ENCODE peak calls at places on chromosomes 2 and 18, in five cellular contexts. One of them, this sample, is unnamed. For H3K4me1, the result is how much of the 10 kb centered on the place peaks cover.

GRCh38 chr18:35296079-35296478 is 6.0 kb upstream of the ZSCAN30 start:
- DNase-seq in H9: no peak
- DNase-seq in lower lobe of right lung: no peak
- DNase-seq in neural progenitor cell: no peak
- DNase-seq in adrenal gland: no peak
- DNase-seq in this sample: no peak

GRCh38 chr2:75130171-75130570 is 69.1 kb downstream of the TACR1 start:
- DNase-seq in H9: peak
- DNase-seq in lower lobe of right lung: no peak
- DNase-seq in neural progenitor cell: no peak
- DNase-seq in adrenal gland: no peak
- DNase-seq in this sample: no peak

GRCh38 chr2:213021971-213022899 is 129.2 kb downstream of the IKZF2 start:
- DNase-seq in H9: no peak
- DNase-seq in lower lobe of right lung: no peak
- DNase-seq in neural progenitor cell: no peak
- DNase-seq in adrenal gland: no peak
- DNase-seq in this sample: no peak

GRCh38 chr2:237213325-237214040 is 127.8 kb downstream of the COPS8 start:
- DNase-seq in H9: peak
- DNase-seq in lower lobe of right lung: no peak
- DNase-seq in neural progenitor cell: no peak
- DNase-seq in adrenal gland: peak
- DNase-seq in this sample: peak

GRCh38 chr2:8094571-8094970 is 587.3 kb upstream of the ID2 start:
- DNase-seq in H9: no peak
- DNase-seq in lower lobe of right lung: no peak
- DNase-seq in neural progenitor cell: no peak
- DNase-seq in adrenal gland: no peak
- DNase-seq in this sample: no peak

GRCh38 chr18:33870059-33870458 is 292.0 kb downstream of the ASXL3 start:
- DNase-seq in H9: no peak
- DNase-seq in lower lobe of right lung: no peak
- DNase-seq in neural progenitor cell: no peak
- DNase-seq in adrenal gland: no peak
- DNase-seq in this sample: no peak

GRCh38 chr2:239385096-239386000 is 15.5 kb downstream of the HDAC4 start:
- DNase-seq in H9: no peak
- DNase-seq in lower lobe of right lung: peak
- DNase-seq in neural progenitor cell: no peak
- DNase-seq in adrenal gland: no peak
- DNase-seq in this sample: no peak

GRCh38 chr2:131027566-131028528 is 65.4 kb downstream of the FAM168B start:
- DNase-seq in H9: no peak
- DNase-seq in lower lobe of right lung: peak
- DNase-seq in neural progenitor cell: no peak
- DNase-seq in adrenal gland: no peak
- DNase-seq in this sample: no peak

GRCh38 chr2:176115883-176116813 is at the start of gene HOXD10:
- DNase-seq in H9: peak
- DNase-seq in lower lobe of right lung: no peak
- DNase-seq in neural progenitor cell: peak
- DNase-seq in adrenal gland: no peak
- DNase-seq in this sample: no peak

GRCh38 chr2:239157766-239158165 is 243.1 kb downstream of the HDAC4 start:
- DNase-seq in H9: peak
- DNase-seq in lower lobe of right lung: peak
- DNase-seq in neural progenitor cell: peak
- DNase-seq in adrenal gland: peak
- DNase-seq in this sample: peak

GRCh38 chr2:230865766-230866703 is 1.3 kb downstream of the ITM2C start:
- DNase-seq in H9: peak
- DNase-seq in lower lobe of right lung: no peak
- DNase-seq in neural progenitor cell: peak
- DNase-seq in adrenal gland: no peak
- DNase-seq in this sample: no peak

DNA sequence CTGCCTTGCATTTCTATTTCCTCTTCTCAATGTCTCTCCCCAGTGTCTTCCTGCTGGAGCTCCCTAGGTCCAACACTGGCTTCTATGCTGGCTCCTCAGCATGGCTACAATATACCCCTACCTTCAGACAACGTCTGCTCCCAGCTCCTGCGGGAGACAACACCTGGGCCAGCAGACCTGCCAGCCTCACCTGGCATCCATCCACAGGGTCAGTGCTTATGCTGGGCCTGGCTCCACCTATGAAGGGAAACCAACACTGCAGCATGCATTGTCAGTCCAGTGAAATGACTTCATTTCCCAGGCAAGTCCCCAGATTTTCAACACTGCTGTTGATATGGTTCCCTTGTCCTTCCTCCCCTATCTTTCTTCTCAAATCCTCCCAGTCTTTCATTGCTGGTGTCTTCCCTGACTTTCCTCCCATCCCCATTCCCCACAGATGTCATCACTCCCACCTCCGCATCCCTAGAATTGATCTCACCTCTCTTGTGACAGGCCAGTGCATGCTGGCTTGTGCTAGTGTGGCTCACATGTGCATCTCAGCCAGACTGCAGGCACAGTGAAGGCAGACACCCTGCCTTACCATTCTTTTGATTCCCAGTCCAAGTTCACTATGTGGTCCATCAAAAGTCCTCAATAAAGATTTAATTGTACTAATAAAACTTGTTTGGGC is 98.0 kb downstream of the MYO5B start:
- DNase-seq in H9: no peak
- DNase-seq in lower lobe of right lung: no peak
- DNase-seq in neural progenitor cell: no peak
- DNase-seq in adrenal gland: no peak
- DNase-seq in this sample: no peak
- H3K4me1 ChIP-seq in H9: under half
- H3K4me1 ChIP-seq in lower lobe of right lung: under half
- H3K4me1 ChIP-seq in neural progenitor cell: under half
- H3K4me1 ChIP-seq in adrenal gland: under half
- H3K4me1 ChIP-seq in this sample: under half

GRCh38 chr18:26471027-26471426 is 77.3 kb downstream of the KCTD1 start:
- DNase-seq in H9: no peak
- DNase-seq in lower lobe of right lung: no peak
- DNase-seq in neural progenitor cell: no peak
- DNase-seq in adrenal gland: no peak
- DNase-seq in this sample: no peak
- TF ChIP-seq CTCF in H9: no peak
- TF ChIP-seq CTCF in lower lobe of right lung: no peak
- TF ChIP-seq CTCF in neural progenitor cell: no peak
- TF ChIP-seq CTCF in adrenal gland: no peak
- TF ChIP-seq CTCF in this sample: no peak

GRCh38 chr2:152611458-152612231 is 105.6 kb downstream of the PRPF40A start:
- DNase-seq in H9: no peak
- DNase-seq in lower lobe of right lung: no peak
- DNase-seq in neural progenitor cell: no peak
- DNase-seq in adrenal gland: no peak
- DNase-seq in this sample: peak
- H3K27ac ChIP-seq in H9: no peak
- H3K27ac ChIP-seq in lower lobe of right lung: peak
- H3K27ac ChIP-seq in neural progenitor cell: no peak
- H3K27ac ChIP-seq in adrenal gland: peak
- H3K27ac ChIP-seq in this sample: peak

GRCh38 chr18:51762373-51762772 is 564.9 kb upstream of the MEX3C start:
- DNase-seq in H9: no peak
- DNase-seq in lower lobe of right lung: no peak
- DNase-seq in neural progenitor cell: no peak
- DNase-seq in adrenal gland: no peak
- DNase-seq in this sample: no peak
- H3K4me1 ChIP-seq in H9: under half
- H3K4me1 ChIP-seq in lower lobe of right lung: under half
- H3K4me1 ChIP-seq in neural progenitor cell: under half
- H3K4me1 ChIP-seq in adrenal gland: under half
- H3K4me1 ChIP-seq in this sample: under half

DNA sequence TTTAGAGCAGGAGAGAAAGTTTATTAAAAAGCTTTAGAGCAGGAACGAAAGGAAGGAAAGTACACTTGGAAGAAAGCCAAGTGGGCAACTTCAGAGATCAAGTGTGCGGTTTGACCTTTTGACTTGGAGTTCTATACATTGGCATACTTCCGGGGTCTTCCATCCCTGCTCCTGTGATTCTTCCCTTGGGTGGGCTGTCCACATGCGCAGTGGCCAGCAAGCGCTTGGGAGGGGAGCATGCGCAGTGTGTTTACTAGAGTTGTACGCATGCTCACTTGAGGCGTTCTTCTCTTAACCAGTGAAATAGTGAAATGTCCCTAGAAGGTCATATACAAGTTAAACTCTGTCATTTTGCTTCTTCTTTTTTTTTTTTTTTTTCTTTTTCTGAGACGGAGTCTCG is 56.9 kb upstream of the ZNF532 start:
- DNase-seq in H9: no peak
- DNase-seq in lower lobe of right lung: no peak
- DNase-seq in neural progenitor cell: no peak
- DNase-seq in adrenal gland: no peak
- DNase-seq in this sample: no peak
- TF ChIP-seq CTCF in H9: no peak
- TF ChIP-seq CTCF in lower lobe of right lung: no peak
- TF ChIP-seq CTCF in neural progenitor cell: no peak
- TF ChIP-seq CTCF in adrenal gland: no peak
- TF ChIP-seq CTCF in this sample: no peak

This sample was measured in psoas muscle.